ENCODE peak calls at places on chromosome 6, in seven cellular contexts. F is choroid plexus epithelial cell; H is CD8-positive, alpha-beta T cell; N is foreskin melanocyte; L is NCI-H524 treated with DMSO at 0.1 percent for 48 hours; O is mesenchymal stem cell; E is stimulated activated CD4-positive, alpha-beta T cell treated with anti-CD3 and anti-CD28 coated beads, Interleukin-1b, Interleukin-23, amount 100 ng/mL, for 24 hours. P is an unnamed sample.

GRCh38 chr6:160742090-160742489 is 40.0 kb downstream of the PLG start:
- DNase-seq in F (no peak), H (no peak), N (no peak), L (no peak), O (no peak), E (no peak), P (no peak)

GRCh38 chr6:3159805-3160781 is 2.7 kb upstream of the TUBB2A start:
- DNase-seq in F (no peak), H (peak; percentile 76), N (no peak), L (no peak), O (peak; percentile 84), E (peak; percentile 42), P (no peak)

GRCh38 chr6:38058022-38058421 is 238.5 kb downstream of the ZFAND3 start:
- DNase-seq in F (peak; percentile 68), H (no peak), N (no peak), L (peak; percentile 97), O (no peak), E (peak; percentile 43), P (no peak)

GRCh38 chr6:104305206-104305605 is 554.5 kb downstream of the HACE1 start:
- DNase-seq in F (no peak), H (no peak), N (no peak), L (no peak), O (no peak), E (no peak), P (no peak)

GRCh38 chr6:35678021-35678654 is 10.6 kb downstream of the FKBP5 start:
- DNase-seq in F (no peak), H (no peak), N (no peak), L (no peak), O (peak; percentile 57), E (no peak), P (no peak)

GRCh38 chr6:75657327-75657726 is 55.6 kb downstream of the SENP6 start:
- DNase-seq in F (no peak), H (no peak), N (no peak), L (no peak), O (no peak), E (no peak), P (no peak)

GRCh38 chr6:24125980-24126379 is at the start of gene NRSN1:
- DNase-seq in F (no peak), H (no peak), N (no peak), L (no peak), O (no peak), E (no peak), P (no peak)

GRCh38 chr6:32816746-32817204 is at the start of gene HLA-DOB:
- DNase-seq in F (peak; percentile 64), H (no peak), N (peak; percentile 35), L (no peak), O (peak; percentile 43), E (no peak), P (peak; percentile 59)

GRCh38 chr6:165972139-165972802 is 195.4 kb downstream of the TBXT start:
- DNase-seq in F (no peak), H (no peak), N (no peak), L (no peak), O (no peak), E (no peak), P (no peak)

GRCh38 chr6:149305372-149305771 is 12.1 kb upstream of the TAB2 start:
- DNase-seq in F (no peak), H (no peak), N (no peak), L (no peak), O (no peak), E (no peak), P (no peak)

GRCh38 chr6:23752414-23752813 is 373.6 kb upstream of the NRSN1 start:
- DNase-seq in F (no peak), H (no peak), N (no peak), L (no peak), O (no peak), E (no peak), P (no peak)

GRCh38 chr6:27375613-27376079 is 12.9 kb upstream of the ZNF391 start:
- DNase-seq in F (peak; percentile 14), H (no peak), N (no peak), L (no peak), O (peak; percentile 1), E (no peak), P (no peak)

GRCh38 chr6:141752677-141753076 is 380.0 kb upstream of the GJE1 start:
- DNase-seq in F (no peak), H (no peak), N (no peak), L (no peak), O (peak; percentile 18), E (no peak), P (no peak)

GRCh38 chr6:14671261-14671681 is 553.7 kb downstream of the CD83 start:
- DNase-seq in F (peak; percentile 84), H (no peak), N (no peak), L (peak; percentile 37), O (peak; percentile 56), E (no peak), P (no peak)

GRCh38 chr6:12297363-12298016 is 7.3 kb downstream of the EDN1 start:
- DNase-seq in F (no peak), H (no peak), N (no peak), L (no peak), O (no peak), E (no peak), P (no peak)

GRCh38 chr6:2688416-2689064 is 62.2 kb downstream of the MYLK4 start:
- DNase-seq in F (peak; percentile 85), H (no peak), N (peak; percentile 40), L (peak; percentile 85), O (peak; percentile 75), E (no peak), P (no peak)

GRCh38 chr6:161481786-161482516 is 208.1 kb upstream of the AGPAT4 start:
- DNase-seq in F (peak; percentile 57), H (no peak), N (no peak), L (no peak), O (no peak), E (no peak), P (no peak)

GRCh38 chr6:78966542-78966941 is 99.2 kb downstream of the IRAK1BP1 start:
- DNase-seq in F (no peak), H (no peak), N (no peak), L (no peak), O (no peak), E (no peak), P (no peak)

GRCh38 chr6:146892613-146893401 is 294.0 kb downstream of the ADGB start:
- DNase-seq in F (peak; percentile 93), H (no peak), N (peak; percentile 70), L (no peak), O (peak; percentile 80), E (no peak), P (no peak)

GRCh38 chr6:132414761-132415160 is 13.5 kb upstream of the MOXD1 start:
- DNase-seq in F (no peak), H (no peak), N (peak; percentile 25), L (no peak), O (no peak), E (no peak), P (no peak)

GRCh38 chr6:25263602-25264001 is 15.6 kb upstream of the CARMIL1 start:
- DNase-seq in F (peak; percentile 28), H (no peak), N (no peak), L (no peak), O (peak; percentile 26), E (no peak), P (no peak)

GRCh38 chr6:145756170-145756662 is 20.9 kb upstream of the EPM2A start:
- DNase-seq in F (peak; percentile 98), H (no peak), N (peak; percentile 95), L (no peak), O (peak; percentile 90), E (no peak), P (no peak)

GRCh38 chr6:157811476-157812173 is 11.4 kb upstream of the SNX9 start:
- DNase-seq in F (peak; percentile 65), H (no peak), N (no peak), L (no peak), O (no peak), E (no peak), P (no peak)

GRCh38 chr6:156994215-156995076 is 217.3 kb downstream of the ARID1B start:
- DNase-seq in F (no peak), H (no peak), N (no peak), L (no peak), O (no peak), E (no peak), P (no peak)

GRCh38 chr6:16286151-16286522 is 47.8 kb downstream of the GMPR start:
- DNase-seq in F (peak; percentile 55), H (no peak), N (no peak), L (no peak), O (peak; percentile 57), E (peak; percentile 9), P (no peak)

GRCh38 chr6:14110001-14110818 is 7.4 kb upstream of the CD83 start:
- DNase-seq in F (no peak), H (peak; percentile 42), N (no peak), L (no peak), O (no peak), E (no peak), P (peak; percentile 26)